ENCODE peak calls at places on chromosomes 6 and 20, in eight cellular contexts. S is fibroblast of pulmonary artery; C is CD8-positive, alpha-beta memory T cell; O is AML-193; K is T-helper 17 cell; H is lung; R is stimulated activated CD4-positive, alpha-beta T cell treated with anti-CD3 and anti-CD28 coated beads, Interleukin-1b, Interleukin-23, amount 100 ng/mL, for 1 hour; B is NB4. Z is an unnamed sample.

GRCh38 chr6:46757206-46757564 is 10.5 kb downstream of the ANKRD66 start:
- DNase-seq in S (no peak), C (no peak), O (no peak), K (no peak), H (no peak), R (no peak), B (no peak), Z (no peak)

GRCh38 chr20:11182715-11183114 is 508.9 kb upstream of the JAG1 start:
- DNase-seq in S (peak; percentile 57), C (no peak), O (peak; percentile 93), K (no peak), H (peak; percentile 35), R (no peak), B (peak; percentile 62), Z (no peak)

GRCh38 chr20:6053776-6054688 is at the start of gene LRRN4:
- DNase-seq in S (peak; percentile 40), C (no peak), O (no peak), K (no peak), H (peak; percentile 71), R (no peak), B (no peak), Z (no peak)

GRCh38 chr6:33978593-33979150 is 167.2 kb downstream of the GRM4 start:
- DNase-seq in S (no peak), C (no peak), O (no peak), K (no peak), H (no peak), R (no peak), B (no peak), Z (no peak)

GRCh38 chr6:147586044-147586443 is 77.6 kb downstream of the SAMD5 start:
- DNase-seq in S (peak; percentile 42), C (no peak), O (no peak), K (no peak), H (no peak), R (no peak), B (no peak), Z (no peak)

GRCh38 chr6:98833101-98834059 is 994 bp upstream of the POU3F2 start:
- DNase-seq in S (peak; percentile 26), C (no peak), O (no peak), K (no peak), H (no peak), R (no peak), B (peak; percentile 24), Z (no peak)

GRCh38 chr20:38735172-38735571 is 10.9 kb downstream of the SLC32A1 start:
- DNase-seq in S (no peak), C (no peak), O (no peak), K (no peak), H (no peak), R (no peak), B (no peak), Z (no peak)

GRCh38 chr20:57618091-57618765 is 2.0 kb downstream of the ZBP1 start:
- DNase-seq in S (no peak), C (peak; percentile 20), O (no peak), K (no peak), H (peak; percentile 28), R (no peak), B (no peak), Z (no peak)

GRCh38 chr20:57810511-57811372 is 100.9 kb upstream of the PMEPA1 start:
- DNase-seq in S (no peak), C (no peak), O (no peak), K (no peak), H (no peak), R (no peak), B (no peak), Z (no peak)

GRCh38 chr6:5695260-5696245 is 311.2 kb downstream of the NRN1 start:
- DNase-seq in S (peak; percentile 27), C (no peak), O (no peak), K (no peak), H (no peak), R (no peak), B (peak; percentile 71), Z (no peak)

GRCh38 chr20:53723045-53723444 is 129.4 kb upstream of the ZNF217 start:
- DNase-seq in S (no peak), C (no peak), O (no peak), K (no peak), H (no peak), R (no peak), B (no peak), Z (no peak)

GRCh38 chr6:158233214-158233795 is 65.2 kb downstream of the GTF2H5 start:
- DNase-seq in S (no peak), C (no peak), O (no peak), K (no peak), H (no peak), R (no peak), B (peak; percentile 25), Z (no peak)

GRCh38 chr6:45448417-45449389 is 71.0 kb upstream of the SUPT3H start:
- DNase-seq in S (no peak), C (no peak), O (no peak), K (no peak), H (no peak), R (no peak), B (no peak), Z (no peak)

GRCh38 chr20:21436186-21436585 is 38.9 kb upstream of the NKX2-4 start:
- DNase-seq in S (peak; percentile 67), C (no peak), O (no peak), K (no peak), H (no peak), R (no peak), B (no peak), Z (no peak)

GRCh38 chr20:44584103-44584690 is 1.8 kb downstream of the PKIG start:
- DNase-seq in S (no peak), C (no peak), O (no peak), K (no peak), H (no peak), R (no peak), B (no peak), Z (no peak)

GRCh38 chr20:23826541-23827018 is at the start of gene CST2:
- DNase-seq in S (no peak), C (no peak), O (no peak), K (no peak), H (no peak), R (no peak), B (no peak), Z (no peak)

GRCh38 chr6:84685983-84686584 is 78.3 kb downstream of the TBX18 start:
- DNase-seq in S (no peak), C (no peak), O (peak; percentile 51), K (no peak), H (no peak), R (no peak), B (peak; percentile 54), Z (no peak)

GRCh38 chr6:44257007-44257752 is at the start of gene SLC35B2:
- DNase-seq in S (peak; percentile 73), C (peak; percentile 64), O (peak; percentile 84), K (peak; percentile 65), H (no peak), R (no peak), B (peak; percentile 89), Z (peak; percentile 62)

GRCh38 chr6:36544228-36544627 is 3.1 kb downstream of the STK38 start:
- DNase-seq in S (peak; percentile 11), C (peak; percentile 52), O (peak; percentile 50), K (peak; percentile 21), H (no peak), R (no peak), B (peak; percentile 74), Z (peak; percentile 46)

GRCh38 chr6:74404366-74404765 is 708.4 kb downstream of the CD109 start:
- DNase-seq in S (peak; percentile 38), C (no peak), O (no peak), K (no peak), H (no peak), R (no peak), B (no peak), Z (no peak)

GRCh38 chr20:33732166-33732970 is 572 bp downstream of the ZNF341 start:
- DNase-seq in S (no peak), C (peak; percentile 81), O (peak; percentile 87), K (no peak), H (peak; percentile 91), R (peak; percentile 68), B (peak; percentile 96), Z (no peak)

GRCh38 chr6:113997106-113997505 is 26.2 kb upstream of the HDAC2 start:
- DNase-seq in S (peak; percentile 88), C (no peak), O (no peak), K (no peak), H (no peak), R (no peak), B (no peak), Z (no peak)

GRCh38 chr6:123321020-123321419 is 315.7 kb downstream of the TRDN start:
- DNase-seq in S (no peak), C (no peak), O (no peak), K (no peak), H (no peak), R (no peak), B (no peak), Z (no peak)

GRCh38 chr6:4687989-4688947 is 87.9 kb upstream of the CDYL start:
- DNase-seq in S (peak; percentile 84), C (no peak), O (peak; percentile 47), K (no peak), H (no peak), R (no peak), B (peak; percentile 88), Z (no peak)

GRCh38 chr6:123529058-123529457 is 107.7 kb downstream of the TRDN start:
- DNase-seq in S (no peak), C (no peak), O (no peak), K (no peak), H (no peak), R (no peak), B (no peak), Z (no peak)